ENCODE peak calls at places on chromosomes 12 and 14, in six cellular contexts. M is left lung, L is Calu3, F is cardiac fibroblast, R is body of pancreas, D is astrocyte of the cerebellum. K is an unnamed sample.

GRCh38 chr12:88237954-88238353 is 95.8 kb downstream of the TMTC3 start:
- DNase-seq in M (no peak), L (peak), F (peak), R (no peak), D (peak), K (peak)

GRCh38 chr14:91225025-91225424 is 19.5 kb downstream of the GPR68 start:
- DNase-seq in M (no peak), L (no peak), F (no peak), R (no peak), D (no peak), K (no peak)

GRCh38 chr12:62827855-62828254 is 107.1 kb downstream of the PPM1H start:
- DNase-seq in M (no peak), L (no peak), F (no peak), R (no peak), D (no peak), K (no peak)

GRCh38 chr12:108630481-108631207 is 3.0 kb downstream of the SELPLG start:
- DNase-seq in M (no peak), L (no peak), F (peak), R (no peak), D (no peak), K (no peak)

GRCh38 chr14:65153101-65153500 is 50.8 kb upstream of the MAX start:
- DNase-seq in M (no peak), L (no peak), F (no peak), R (no peak), D (no peak), K (no peak)

GRCh38 chr12:11822071-11822818 is 172.8 kb downstream of the ETV6 start:
- DNase-seq in M (no peak), L (peak), F (peak), R (peak), D (peak), K (peak)

GRCh38 chr14:72366619-72367018 is 434.4 kb downstream of the RGS6 start:
- DNase-seq in M (no peak), L (no peak), F (no peak), R (peak), D (no peak), K (no peak)

GRCh38 chr12:3882896-3883564 is 9.8 kb upstream of the PARP11 start:
- DNase-seq in M (no peak), L (no peak), F (peak), R (no peak), D (no peak), K (peak)

GRCh38 chr12:121711925-121712461 is 559 bp upstream of the TMEM120B start:
- DNase-seq in M (peak), L (no peak), F (peak), R (peak), D (no peak), K (peak)

GRCh38 chr14:77098470-77099353 is 654 bp downstream of the CIPC start:
- DNase-seq in M (peak), L (peak), F (no peak), R (peak), D (no peak), K (no peak)

GRCh38 chr12:39587247-39587646 is 32.4 kb downstream of the ABCD2 start:
- DNase-seq in M (no peak), L (no peak), F (peak), R (no peak), D (no peak), K (peak)

GRCh38 chr12:53536962-53537361 is 29.7 kb upstream of the NPFF start:
- DNase-seq in M (no peak), L (no peak), F (no peak), R (no peak), D (no peak), K (no peak)

GRCh38 chr14:26180221-26180620 is 417.6 kb downstream of the NOVA1 start:
- DNase-seq in M (no peak), L (no peak), F (no peak), R (no peak), D (no peak), K (no peak)

GRCh38 chr12:128078311-128078851 is 188.6 kb upstream of the TMEM132C start:
- DNase-seq in M (no peak), L (no peak), F (no peak), R (no peak), D (no peak), K (peak)

GRCh38 chr12:3527181-3527580 is 36.2 kb downstream of the PRMT8 start:
- DNase-seq in M (no peak), L (no peak), F (peak), R (no peak), D (no peak), K (peak)

GRCh38 chr14:23078692-23079116 is 16.2 kb downstream of the ACIN1 start:
- DNase-seq in M (no peak), L (peak), F (peak), R (peak), D (peak), K (peak)

GRCh38 chr14:101030586-101030985 is 127.1 kb upstream of the RTL1 start:
- DNase-seq in M (no peak), L (no peak), F (no peak), R (no peak), D (no peak), K (no peak)

GRCh38 chr12:51976376-51977160 is 25.1 kb downstream of the ACVR1B start:
- DNase-seq in M (no peak), L (peak), F (peak), R (peak), D (no peak), K (peak)